ENCODE peak calls at places on chromosomes 12 and 14, in eight cellular contexts. Q is stimulated activated CD8-positive, alpha-beta memory T cell treated with anti-CD3 and anti-CD28 coated beads, Interleukin-7, amount 100 ng/mL, for 1 hour; T is endothelial cell; O is astrocyte of the spinal cord; I is NCI-H2107; F is hepatic stellate cell; Z is hippocampal formation; C is NCI-H2171. A is an unnamed sample.

GRCh38 chr12:79887912-79888311 is 47.0 kb downstream of the PPP1R12A start:
- DNase-seq in O (no peak), Z (no peak), I (no peak), Q (no peak), T (no peak), C (no peak), F (no peak), A (no peak)

GRCh38 chr12:7934153-7934552 is 1.8 kb downstream of the SLC2A3 start:
- DNase-seq in O (no peak), F (no peak), T (no peak), Q (no peak), I (no peak), C (no peak), Z (no peak), A (no peak)

GRCh38 chr12:104695453-104696148 is 238.9 kb downstream of the CHST11 start:
- DNase-seq in C (peak; percentile 93), O (peak; percentile 98), Z (no peak), I (peak; percentile 94), Q (peak; percentile 16), T (no peak), F (peak; percentile 49), A (no peak)

GRCh38 chr12:75481774-75482173 is 1.2 kb downstream of the GLIPR1 start:
- DNase-seq in O (peak; percentile 74), Z (no peak), Q (no peak), F (no peak), I (no peak), T (no peak), C (no peak), A (no peak)

GRCh38 chr14:100862277-100862676 is 36.4 kb downstream of the MEG3 start:
- DNase-seq in I (no peak), Z (no peak), C (no peak), Q (no peak), O (no peak), F (no peak), T (no peak), A (no peak)

GRCh38 chr14:69657961-69658360 is 46.6 kb downstream of the SUSD6 start:
- DNase-seq in Z (no peak), Q (no peak), T (no peak), F (no peak), O (peak; percentile 60), C (peak; percentile 70), I (peak; percentile 86), A (no peak)

GRCh38 chr12:132432721-132433577 is 57.0 kb upstream of the FBRSL1 start:
- DNase-seq in Q (no peak), C (peak; percentile 19), T (no peak), Z (no peak), F (no peak), I (no peak), O (no peak), A (no peak)

GRCh38 chr14:101543814-101544213 is 17.5 kb upstream of the DIO3 start:
- DNase-seq in T (no peak), O (no peak), Q (no peak), C (no peak), I (no peak), F (no peak), Z (no peak), A (no peak)

GRCh38 chr12:10241276-10241675 is 28.6 kb downstream of the GABARAPL1 start:
- DNase-seq in T (no peak), C (no peak), Z (no peak), Q (no peak), I (no peak), F (no peak), O (no peak), A (no peak)

GRCh38 chr12:90801776-90802175 is 153.2 kb downstream of the CCER1 start:
- DNase-seq in O (peak; percentile 53), Q (no peak), C (no peak), T (no peak), F (no peak), I (no peak), Z (no peak), A (no peak)

GRCh38 chr12:75505706-75506312 is 5.6 kb downstream of the KRR1 start:
- DNase-seq in T (no peak), O (peak; percentile 61), Z (peak; percentile 33), F (no peak), C (no peak), Q (no peak), I (no peak), A (no peak)

GRCh38 chr12:39930066-39930465 is 175.8 kb downstream of the SLC2A13 start:
- DNase-seq in C (no peak), Q (no peak), I (no peak), O (no peak), F (no peak), T (no peak), Z (no peak), A (no peak)

GRCh38 chr14:53620325-53620716 is 336.3 kb downstream of the BMP4 start:
- DNase-seq in F (no peak), O (peak; percentile 55), C (no peak), T (no peak), Z (no peak), Q (no peak), I (no peak), A (no peak)

GRCh38 chr12:94242871-94243270 is 94.5 kb downstream of the PLXNC1 start:
- DNase-seq in Q (no peak), F (no peak), T (no peak), C (no peak), I (no peak), O (no peak), Z (no peak), A (no peak)

GRCh38 chr12:20624718-20625117 is 70.4 kb upstream of the SLCO1C1 start:
- DNase-seq in T (peak; percentile 38), I (no peak), F (no peak), Q (no peak), O (peak; percentile 30), C (no peak), Z (no peak), A (no peak)

A was measured in esophagus squamous epithelium.